ENCODE peak calls at places on chromosome 4, in nine cellular contexts. W is GM12878, Z is GM13977, G is K562, F is esophagus muscularis mucosa, A is WTC11, B is heart right ventricle, K is GM06990, C is A549. E is an unnamed sample.

GRCh38 chr4:38004062-38004461 is 43.9 kb downstream of the PTTG2 start:
- DNase-seq in B (no peak), Z (no peak), K (no peak), A (no peak), F (no peak), W (no peak), G (no peak), C (no peak), E (no peak)

GRCh38 chr4:17063870-17064269 is 165.4 kb upstream of the LDB2 start:
- DNase-seq in G (no peak), C (no peak), K (no peak), Z (no peak), B (no peak), F (peak; percentile 17), W (no peak), A (no peak), E (no peak)

GRCh38 chr4:103076777-103077347 is 301 bp upstream of the SLC9B2 start:
- DNase-seq in A (no peak), K (no peak), G (no peak), B (no peak), Z (peak; percentile 18), F (no peak), W (no peak), C (no peak), E (peak; percentile 16)

GRCh38 chr4:184012937-184013336 is 107.8 kb downstream of the STOX2 start:
- DNase-seq in G (no peak), B (no peak), A (no peak), K (no peak), W (no peak), F (no peak), Z (no peak), C (no peak), E (no peak)

GRCh38 chr4:38747629-38748028 is 35.2 kb downstream of the TLR10 start:
- DNase-seq in Z (no peak), A (no peak), C (no peak), G (no peak), W (no peak), F (no peak), B (no peak), K (no peak), E (no peak)

GRCh38 chr4:112453321-112453720 is 62.7 kb downstream of the NEUROG2 start:
- DNase-seq in A (no peak), C (no peak), W (no peak), B (no peak), G (no peak), K (no peak), F (no peak), Z (no peak), E (no peak)

GRCh38 chr4:135240796-135241195 is 1039.2 kb upstream of the PABPC4L start:
- DNase-seq in K (no peak), A (no peak), B (no peak), F (no peak), G (no peak), C (no peak), Z (no peak), W (no peak), E (no peak)

GRCh38 chr4:7375427-7375826 is 59.3 kb downstream of the PSAPL1 start:
- DNase-seq in Z (no peak), C (no peak), G (no peak), W (no peak), A (no peak), K (no peak), B (no peak), F (no peak), E (no peak)

GRCh38 chr4:163554870-163555465 is 60.5 kb downstream of the TMA16 start:
- DNase-seq in B (no peak), C (no peak), G (no peak), Z (no peak), K (no peak), F (no peak), A (no peak), W (no peak), E (no peak)

GRCh38 chr4:121656269-121656641 is 40.5 kb downstream of the ANXA5 start:
- DNase-seq in F (no peak), G (peak; percentile 47), B (peak; percentile 60), W (peak; percentile 7), K (no peak), C (no peak), A (peak; percentile 34), Z (peak; percentile 5), E (peak; percentile 13)
- TF ChIP-seq CTCF in F (peak; percentile 60), G (peak; percentile 48), B (no peak), W (peak; percentile 53), K (peak; percentile 44), C (peak; percentile 37), A (no peak), Z (peak; percentile 58), E (peak; percentile 47)

DNA sequence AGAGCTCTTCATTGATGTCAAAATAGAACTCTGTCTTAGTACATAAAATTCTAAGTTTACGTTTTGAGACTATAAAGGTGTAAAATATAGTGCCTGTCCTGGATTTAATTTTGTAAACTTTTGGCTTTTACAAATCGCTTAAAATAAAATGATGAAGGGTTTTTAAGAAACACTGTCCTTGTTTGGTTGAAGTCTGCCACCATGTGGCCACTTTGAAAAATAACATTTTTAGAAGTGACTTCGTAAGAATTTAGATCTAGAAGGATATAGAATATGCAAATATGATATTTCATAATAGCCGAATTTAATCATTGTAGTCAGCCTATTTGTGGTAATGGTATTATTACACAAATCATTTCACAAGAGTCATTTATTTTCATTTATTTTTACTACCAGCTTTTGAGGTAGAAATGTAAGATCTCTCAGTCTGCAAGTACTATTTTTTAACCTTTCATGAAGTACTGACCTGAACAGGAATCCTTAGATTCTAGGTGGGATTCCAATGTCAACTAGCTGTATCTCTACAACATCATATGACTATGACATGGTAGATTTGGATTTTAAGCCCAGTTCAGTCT is 31.0 kb upstream of the FAT4 start:
- DNase-seq in A (no peak), K (no peak), C (no peak), G (peak; percentile 8), W (no peak), F (no peak), Z (peak; percentile 17), B (no peak), E (peak; percentile 24)
- TF ChIP-seq CTCF in A (peak; percentile 37), K (peak; percentile 37), C (peak; percentile 65), G (no peak), W (peak; percentile 30), F (peak; percentile 38), Z (peak; percentile 50), B (peak; percentile 42), E (peak; percentile 36)

GRCh38 chr4:107017681-107018321 is 18.3 kb downstream of the DKK2 start:
- DNase-seq in G (no peak), Z (no peak), F (no peak), C (no peak), W (no peak), A (no peak), K (no peak), B (no peak), E (no peak)
- TF ChIP-seq CTCF in G (no peak), Z (no peak), F (no peak), C (no peak), W (no peak), A (no peak), K (no peak), B (no peak), E (no peak)

DNA sequence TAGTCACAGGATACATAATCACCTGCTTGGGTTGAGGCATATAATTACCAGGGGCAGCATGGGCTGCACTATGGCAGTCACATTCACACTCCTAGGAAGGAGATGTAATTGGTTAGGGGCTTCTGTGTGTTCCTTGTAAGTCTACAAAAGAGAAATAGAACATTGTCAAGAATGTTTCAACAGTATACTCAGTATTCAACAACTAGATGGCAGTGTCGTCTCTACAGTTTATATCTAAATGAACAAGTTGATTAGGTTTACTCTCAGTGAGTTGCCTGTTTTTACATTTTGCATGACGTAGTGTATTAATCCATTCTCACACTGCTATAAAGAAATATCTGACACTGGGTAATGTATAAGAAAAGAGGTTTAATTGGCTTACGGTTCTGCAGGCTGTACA is 50.5 kb upstream of the RAB33B start:
- DNase-seq in Z (no peak), G (no peak), F (no peak), C (no peak), W (no peak), K (no peak), A (no peak), B (no peak), E (no peak)
- TF ChIP-seq CTCF in Z (no peak), G (no peak), F (no peak), C (no peak), W (no peak), K (no peak), A (no peak), B (no peak), E (no peak)

DNA sequence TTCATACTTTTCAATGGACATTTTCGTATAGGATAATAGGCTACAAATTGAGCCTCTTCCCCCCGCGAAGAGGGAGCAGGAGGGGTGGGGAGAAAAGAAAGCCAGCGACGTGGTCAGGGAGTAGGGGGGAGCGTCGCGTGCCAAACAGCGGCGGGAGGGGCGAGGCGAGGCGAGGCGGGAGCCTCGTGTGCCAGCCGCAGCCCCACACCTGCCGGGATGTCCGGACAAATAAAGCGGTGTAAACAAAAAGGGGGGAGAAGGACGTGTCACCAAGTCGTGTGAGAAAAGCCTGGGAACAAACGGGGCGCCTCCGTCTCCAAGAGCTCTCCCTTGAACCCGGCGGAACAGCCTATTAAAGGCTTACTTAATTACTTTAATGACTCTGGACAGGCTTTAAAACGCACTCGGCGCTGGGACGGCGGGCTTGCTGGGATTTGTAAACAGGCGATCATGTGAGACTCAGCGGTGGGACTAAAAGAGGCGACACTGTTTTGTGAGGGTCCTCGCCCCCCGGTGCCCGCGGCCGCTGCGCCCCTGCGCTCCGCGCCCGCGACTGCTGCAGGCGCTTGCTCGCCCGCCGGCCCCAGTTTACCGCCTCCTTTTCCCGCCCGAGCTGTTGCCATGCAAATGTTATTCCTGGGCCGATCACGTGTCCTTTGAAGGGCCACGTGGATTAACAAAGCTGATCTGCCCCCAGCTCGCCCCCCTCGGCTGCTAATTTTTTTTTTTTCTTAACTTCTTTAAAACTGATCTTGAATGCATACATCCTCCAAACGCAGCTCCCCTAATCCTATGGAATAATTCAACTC is at the start of gene HELT:
- DNase-seq in A (peak; percentile 56), F (no peak), K (no peak), B (no peak), G (no peak), W (no peak), Z (no peak), C (no peak), E (no peak)
- TF ChIP-seq CTCF in A (no peak), F (no peak), K (no peak), B (no peak), G (no peak), W (no peak), Z (no peak), C (no peak), E (no peak)

GRCh38 chr4:3342182-3342854 is 49.5 kb downstream of the RGS12 start:
- DNase-seq in Z (no peak), C (peak; percentile 14), B (no peak), A (no peak), K (no peak), W (no peak), F (no peak), G (no peak), E (no peak)

GRCh38 chr4:3339566-3339965 is 46.7 kb downstream of the RGS12 start:
- DNase-seq in K (no peak), B (no peak), Z (no peak), A (no peak), G (no peak), C (no peak), F (peak; percentile 86), W (no peak), E (no peak)

GRCh38 chr4:3341760-3342159 is 48.9 kb downstream of the RGS12 start:
- DNase-seq in Z (no peak), F (no peak), W (no peak), B (no peak), C (no peak), A (no peak), K (no peak), G (no peak), E (no peak)

GRCh38 chr4:3340038-3340702 is 47.3 kb downstream of the RGS12 start:
- DNase-seq in W (no peak), K (no peak), Z (peak; percentile 7), G (no peak), C (no peak), B (no peak), F (peak; percentile 74), A (no peak), E (no peak)

GRCh38 chr4:3340703-3341088 is 47.9 kb downstream of the RGS12 start:
- DNase-seq in B (no peak), W (no peak), K (no peak), Z (no peak), A (no peak), F (peak; percentile 86), C (no peak), G (no peak), E (no peak)
- TF ChIP-seq CTCF in B (no peak), W (no peak), K (no peak), Z (no peak), A (no peak), F (no peak), C (no peak), G (peak; percentile 4), E (no peak)